ENCODE peak calls at places on chromosomes 2 and 18, in six cellular contexts. T is cardiac muscle cell; B is lower lobe of right lung; X is CD4-positive, alpha-beta memory T cell; I is IMR-90; R is K562. W is an unnamed sample.

GRCh38 chr2:73063909-73064875 is 7.3 kb downstream of the SFXN5 start:
- DNase-seq in T (no peak), B (no peak), X (no peak), I (peak; percentile 86), R (peak; percentile 49), W (no peak)

GRCh38 chr2:27249891-27250651 is 12.8 kb downstream of the SLC30A3 start:
- DNase-seq in T (peak; percentile 93), B (peak; percentile 68), X (peak; percentile 26), I (peak; percentile 31), R (peak; percentile 86), W (no peak)

GRCh38 chr2:225428360-225428759 is 28.9 kb downstream of the NYAP2 start:
- DNase-seq in T (no peak), B (no peak), X (no peak), I (no peak), R (no peak), W (no peak)

GRCh38 chr2:148244593-148245292 is 223.9 kb downstream of the MBD5 start:
- DNase-seq in T (no peak), B (no peak), X (no peak), I (peak; percentile 81), R (no peak), W (no peak)

GRCh38 chr2:113818382-113818951 is 62.0 kb upstream of the SLC35F5 start:
- DNase-seq in T (peak; percentile 69), B (peak; percentile 53), X (no peak), I (peak; percentile 100), R (peak; percentile 31), W (peak; percentile 96)

GRCh38 chr2:112159454-112159921 is 21.3 kb downstream of the FBLN7 start:
- DNase-seq in T (no peak), B (no peak), X (no peak), I (no peak), R (no peak), W (no peak)

GRCh38 chr18:78661316-78661715 is 318.3 kb upstream of the SALL3 start:
- DNase-seq in T (no peak), B (no peak), X (no peak), I (no peak), R (no peak), W (no peak)

GRCh38 chr18:58405107-58405898 is 223.6 kb downstream of the ALPK2 start:
- DNase-seq in T (no peak), B (no peak), X (no peak), I (no peak), R (no peak), W (no peak)

GRCh38 chr18:36448384-36449290 is 151.1 kb downstream of the FHOD3 start:
- DNase-seq in T (no peak), B (no peak), X (no peak), I (no peak), R (no peak), W (no peak)

GRCh38 chr2:171575606-171576005 is 53.3 kb downstream of the CYBRD1 start:
- DNase-seq in T (no peak), B (no peak), X (no peak), I (no peak), R (no peak), W (no peak)

GRCh38 chr2:196453613-196454047 is 185.9 kb upstream of the CCDC150 start:
- DNase-seq in T (peak; percentile 44), B (no peak), X (peak; percentile 14), I (peak; percentile 63), R (peak; percentile 7), W (peak; percentile 42)

GRCh38 chr2:98794214-98794810 is 63.4 kb upstream of the MGAT4A start:
- DNase-seq in T (no peak), B (no peak), X (no peak), I (no peak), R (no peak), W (no peak)

GRCh38 chr2:33320573-33320972 is 155.9 kb upstream of the RASGRP3 start:
- DNase-seq in T (no peak), B (no peak), X (no peak), I (no peak), R (no peak), W (no peak)

GRCh38 chr2:8679827-8680731 is 1.8 kb upstream of the ID2 start:
- DNase-seq in T (peak; percentile 56), B (peak; percentile 75), X (no peak), I (peak; percentile 43), R (no peak), W (peak; percentile 87)

GRCh38 chr18:73895701-73896100 is 251.9 kb downstream of the FBXO15 start:
- DNase-seq in T (no peak), B (no peak), X (no peak), I (no peak), R (no peak), W (no peak)

GRCh38 chr2:133506962-133507361 is 61.3 kb downstream of the NCKAP5 start:
- DNase-seq in T (no peak), B (no peak), X (no peak), I (no peak), R (no peak), W (no peak)

GRCh38 chr2:191150451-191151314 is at the start of gene STAT4:
- DNase-seq in T (peak; percentile 62), B (peak; percentile 59), X (peak; percentile 89), I (peak; percentile 47), R (no peak), W (peak; percentile 24)

GRCh38 chr2:11368059-11368572 is 23.7 kb upstream of the ROCK2 start:
- DNase-seq in T (no peak), B (no peak), X (no peak), I (no peak), R (no peak), W (no peak)
- H3K4me3 ChIP-seq in T (no peak overlapping the region), B (peak overlapping the region; percentile 25), X (no peak overlapping the region), I (no peak overlapping the region), R (no peak overlapping the region), W (no peak overlapping the region)

GRCh38 chr2:48723125-48723524 is 32.4 kb downstream of the LHCGR start:
- DNase-seq in T (no peak), B (no peak), X (no peak), I (peak; percentile 94), R (no peak), W (no peak)
- H3K4me1 ChIP-seq in T (peaks cover 3% of the 10 kb centered on the region), B (peaks cover 10% of the 10 kb centered on the region), X (no peaks in the 10 kb centered on the region), I (peaks cover 16% of the 10 kb centered on the region), R (no peaks in the 10 kb centered on the region), W (no peaks in the 10 kb centered on the region)

GRCh38 chr2:176172748-176173586 is 15.5 kb upstream of the HOXD1 start:
- DNase-seq in T (no peak), B (no peak), X (no peak), I (no peak), R (no peak), W (no peak)

GRCh38 chr2:176171331-176172006 is 14.4 kb downstream of the HOXD3 start:
- DNase-seq in T (no peak), B (no peak), X (no peak), I (no peak), R (no peak), W (no peak)

GRCh38 chr2:176170606-176171005 is 13.5 kb downstream of the HOXD3 start:
- DNase-seq in T (no peak), B (no peak), X (no peak), I (no peak), R (no peak), W (no peak)

GRCh38 chr2:176173679-176174381 is 14.6 kb upstream of the HOXD1 start:
- DNase-seq in T (no peak), B (no peak), X (no peak), I (no peak), R (no peak), W (no peak)

GRCh38 chr2:176172007-176172747 is 15.1 kb downstream of the HOXD3 start:
- DNase-seq in T (no peak), B (no peak), X (no peak), I (no peak), R (no peak), W (no peak)
- H3K27me3 ChIP-seq in T (peaks cover 100% of the 10 kb centered on the region), B (peaks cover 96% of the 10 kb centered on the region), X (peaks cover 60% of the 10 kb centered on the region), I (peaks cover 67% of the 10 kb centered on the region), R (peaks cover 43% of the 10 kb centered on the region), W (no peaks in the 10 kb centered on the region)

GRCh38 chr2:226888378-226888915 is 52.6 kb downstream of the RHBDD1 start:
- DNase-seq in T (no peak), B (no peak), X (no peak), I (no peak), R (no peak), W (no peak)
- H3K4me3 ChIP-seq in T (no peak overlapping the region), B (no peak overlapping the region), X (no peak overlapping the region), I (no peak overlapping the region), R (no peak overlapping the region), W (no peak overlapping the region)

GRCh38 chr18:13390711-13391110 is 172.2 kb downstream of the LDLRAD4 start:
- DNase-seq in T (no peak), B (no peak), X (no peak), I (no peak), R (no peak), W (no peak)

GRCh38 chr18:13387856-13388548 is 169.4 kb downstream of the LDLRAD4 start:
- DNase-seq in T (no peak), B (no peak), X (no peak), I (peak; percentile 36), R (no peak), W (no peak)

GRCh38 chr18:13390196-13390595 is 171.6 kb downstream of the LDLRAD4 start:
- DNase-seq in T (no peak), B (no peak), X (no peak), I (no peak), R (no peak), W (no peak)

GRCh38 chr18:13388586-13389490 is 170.3 kb downstream of the LDLRAD4 start:
- DNase-seq in T (no peak), B (no peak), X (no peak), I (no peak), R (no peak), W (no peak)

DNA sequence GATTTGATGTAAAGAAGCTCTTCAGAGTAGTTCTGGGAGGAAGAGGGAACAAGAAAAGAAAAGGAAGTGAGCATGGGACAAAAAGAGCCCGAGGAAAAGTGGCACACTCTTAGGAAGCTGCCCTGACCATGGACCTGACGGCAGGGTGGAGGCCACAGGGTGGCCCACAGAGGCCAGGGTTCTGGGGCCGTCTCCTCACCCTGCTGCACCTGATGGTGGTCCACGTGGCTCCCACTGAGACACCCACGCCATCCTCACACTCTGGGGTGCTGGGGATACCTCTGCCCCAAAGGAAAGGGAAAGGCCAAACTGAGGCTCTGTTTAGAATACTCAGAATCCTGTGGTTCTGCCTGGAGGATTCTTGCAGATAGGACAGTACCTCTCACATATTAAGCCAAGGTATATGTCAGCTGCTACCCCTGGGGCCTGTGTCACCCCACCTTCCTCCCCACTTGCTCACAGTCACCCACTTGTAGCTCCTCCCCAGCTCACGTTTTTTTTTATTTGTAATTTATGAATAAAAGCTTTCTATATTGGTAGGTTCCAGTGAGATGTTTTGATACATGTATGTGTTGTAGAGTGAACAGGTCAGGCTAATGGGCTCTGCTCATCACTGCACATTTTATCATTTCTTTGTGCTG is 171.1 kb downstream of the LDLRAD4 start:
- DNase-seq in T (no peak), B (no peak), X (no peak), I (no peak), R (no peak), W (no peak)
- H3K4me1 ChIP-seq in T (peaks cover under 1% of the 10 kb centered on the region), B (peaks cover 4% of the 10 kb centered on the region), X (peaks cover 9% of the 10 kb centered on the region), I (peaks cover 2% of the 10 kb centered on the region), R (no peaks in the 10 kb centered on the region), W (no peaks in the 10 kb centered on the region)